ENCODE peak calls at places on chromosomes 16 and 17, in four cellular contexts. G is stimulated activated CD8-positive, alpha-beta memory T cell treated with anti-CD3 and anti-CD28 coated beads, Interleukin-15, amount 100 ng/mL, for 4 hours; D is GM03348; E is transverse colon. Y is an unnamed sample.

GRCh38 chr16:58157239-58157638 is 28.1 kb upstream of the CFAP20 start:
- DNase-seq in E (no peak), D (no peak), G (no peak), Y (no peak)

GRCh38 chr17:73272906-73273218 is 11.2 kb upstream of the CPSF4L start:
- DNase-seq in D (no peak), E (no peak), G (no peak), Y (no peak)

GRCh38 chr17:29840884-29841283 is 89.1 kb downstream of the SSH2 start:
- DNase-seq in G (no peak), D (peak), E (no peak), Y (no peak)

GRCh38 chr16:89023621-89024511 is 46.9 kb upstream of the CBFA2T3 start:
- DNase-seq in G (no peak), D (no peak), E (no peak), Y (no peak)

GRCh38 chr17:9221231-9222180 is 200.2 kb downstream of the NTN1 start:
- DNase-seq in E (no peak), D (no peak), G (no peak), Y (no peak)

GRCh38 chr16:80623376-80623775 is 82.6 kb downstream of the DYNLRB2 start:
- DNase-seq in D (no peak), E (no peak), G (no peak), Y (peak)

GRCh38 chr17:46818929-46819859 is 702 bp upstream of the WNT3 start:
- DNase-seq in G (no peak), E (no peak), D (peak), Y (no peak)

GRCh38 chr17:44767493-44767892 is 8.7 kb downstream of the ADAM11 start:
- DNase-seq in D (no peak), E (no peak), G (no peak), Y (no peak)

GRCh38 chr17:67659028-67659427 is 58.7 kb upstream of the NOL11 start:
- DNase-seq in G (no peak), D (no peak), E (no peak), Y (no peak)

GRCh38 chr17:65433592-65433991 is 127.9 kb downstream of the AXIN2 start:
- DNase-seq in E (no peak), G (no peak), D (no peak), Y (no peak)

GRCh38 chr16:14007460-14007859 is 63.7 kb upstream of the MRTFB start:
- DNase-seq in D (no peak), E (no peak), G (no peak), Y (peak)

GRCh38 chr17:58702045-58702476 is 9.7 kb downstream of the RAD51C start:
- DNase-seq in E (no peak), D (no peak), G (no peak), Y (no peak)

GRCh38 chr16:84699147-84699711 is 571 bp upstream of the USP10 start:
- DNase-seq in E (peak), D (no peak), G (no peak), Y (no peak)

GRCh38 chr17:44848257-44848795 is 643 bp downstream of the HIGD1B start:
- DNase-seq in G (no peak), E (no peak), D (no peak), Y (no peak)

GRCh38 chr16:14602443-14602963 is 27.6 kb downstream of the PARN start:
- DNase-seq in D (no peak), E (no peak), G (no peak), Y (no peak)

GRCh38 chr17:8436169-8436932 is 667 bp downstream of the NDEL1 start:
- DNase-seq in E (peak), G (peak), D (peak), Y (peak)

GRCh38 chr16:85579883-85580607 is 33.1 kb upstream of the GSE1 start:
- DNase-seq in E (no peak), G (no peak), D (no peak), Y (peak)

GRCh38 chr16:50838165-50838564 is 96.3 kb downstream of the CYLD start:
- DNase-seq in E (no peak), D (no peak), G (no peak), Y (no peak)

GRCh38 chr16:84795338-84796053 is 24.3 kb upstream of the CRISPLD2 start:
- DNase-seq in D (peak), G (no peak), E (peak), Y (peak)

GRCh38 chr17:68200689-68201424 is 47.0 kb upstream of the AMZ2 start:
- DNase-seq in E (peak), G (peak), D (peak), Y (peak)

GRCh38 chr17:41888332-41888965 is 23.2 kb upstream of the KLHL11 start:
- DNase-seq in D (no peak), E (no peak), G (no peak), Y (no peak)

Y was measured in AG10803.